ENCODE peak calls at places on chromosomes 12 and 14, in eight cellular contexts. P, I, U, Y, F, K, S and C are unnamed samples.

GRCh38 chr12:112018571-112019237 is 5.5 kb downstream of the ERP29 start:
- DNase-seq in P (no peak), I (peak), U (no peak), Y (no peak), F (no peak), K (no peak), S (no peak), C (no peak)

GRCh38 chr12:131836193-131836592 is 8.0 kb downstream of the MMP17 start:
- DNase-seq in P (peak), I (peak), U (no peak), Y (no peak), F (no peak), K (no peak), S (no peak), C (no peak)

GRCh38 chr12:50666023-50666422 is 97.9 kb upstream of the ATF1 start:
- DNase-seq in P (no peak), I (no peak), U (no peak), Y (no peak), F (no peak), K (no peak), S (no peak), C (no peak)

GRCh38 chr14:59464651-59465569 is at the start of gene GPR135:
- DNase-seq in P (no peak), I (peak), U (peak), Y (peak), F (no peak), K (peak), S (no peak), C (peak)

GRCh38 chr12:66438601-66439000 is 136.3 kb downstream of the HELB start:
- DNase-seq in P (no peak), I (peak), U (no peak), Y (no peak), F (no peak), K (no peak), S (no peak), C (no peak)

GRCh38 chr14:44453433-44454171 is 53.5 kb downstream of the FSCB start:
- DNase-seq in P (no peak), I (no peak), U (no peak), Y (no peak), F (no peak), K (no peak), S (no peak), C (no peak)

GRCh38 chr12:51391047-51391837 is at the start of gene GALNT6:
- DNase-seq in P (peak), I (no peak), U (no peak), Y (peak), F (no peak), K (peak), S (peak), C (peak)

GRCh38 chr12:81208193-81208946 is 130.5 kb downstream of the ACSS3 start:
- DNase-seq in P (no peak), I (peak), U (no peak), Y (no peak), F (no peak), K (no peak), S (no peak), C (no peak)

GRCh38 chr12:128627659-128628058 is 196.1 kb downstream of the SLC15A4 start:
- DNase-seq in P (no peak), I (no peak), U (no peak), Y (no peak), F (no peak), K (no peak), S (no peak), C (peak)

GRCh38 chr12:74599932-74600331 is 62.3 kb downstream of the ATXN7L3B start:
- DNase-seq in P (no peak), I (no peak), U (no peak), Y (no peak), F (no peak), K (no peak), S (no peak), C (no peak)

GRCh38 chr14:67311868-67312267 is 47.7 kb downstream of the ATP6V1D start:
- DNase-seq in P (no peak), I (no peak), U (no peak), Y (no peak), F (no peak), K (no peak), S (no peak), C (no peak)

GRCh38 chr14:85714046-85714445 is 184.1 kb downstream of the FLRT2 start:
- DNase-seq in P (no peak), I (no peak), U (no peak), Y (no peak), F (no peak), K (no peak), S (no peak), C (no peak)

GRCh38 chr14:20682435-20683124 is 1.8 kb upstream of the RNASE4 start:
- DNase-seq in P (peak), I (peak), U (peak), Y (peak), F (no peak), K (peak), S (peak), C (peak)

GRCh38 chr14:98227000-98227726 is 1044.8 kb downstream of the BCL11B start:
- DNase-seq in P (no peak), I (no peak), U (no peak), Y (no peak), F (no peak), K (no peak), S (no peak), C (no peak)

GRCh38 chr14:98959410-98959809 is 312.6 kb downstream of the BCL11B start:
- DNase-seq in P (no peak), I (no peak), U (no peak), Y (no peak), F (no peak), K (no peak), S (no peak), C (no peak)

GRCh38 chr14:77707355-77707723 is 484 bp downstream of the ALKBH1 start:
- DNase-seq in P (no peak), I (peak), U (no peak), Y (no peak), F (no peak), K (no peak), S (peak), C (peak)

GRCh38 chr12:90958995-90959394 is 4.0 kb upstream of the CCER1 start:
- DNase-seq in P (no peak), I (peak), U (no peak), Y (no peak), F (no peak), K (no peak), S (no peak), C (no peak)

GRCh38 chr12:30719060-30719459 is 23.4 kb upstream of the IPO8 start:
- DNase-seq in P (no peak), I (peak), U (no peak), Y (no peak), F (peak), K (no peak), S (no peak), C (no peak)

GRCh38 chr14:68104518-68104917 is 284.9 kb downstream of the RAD51B start:
- DNase-seq in P (no peak), I (peak), U (no peak), Y (no peak), F (peak), K (no peak), S (no peak), C (no peak)

GRCh38 chr14:33765251-33765650 is 185.6 kb downstream of the EGLN3 start:
- DNase-seq in P (peak), I (no peak), U (peak), Y (no peak), F (no peak), K (no peak), S (no peak), C (no peak)

GRCh38 chr14:41609704-41610183 is 3.1 kb downstream of the LRFN5 start:
- DNase-seq in P (no peak), I (peak), U (peak), Y (no peak), F (no peak), K (no peak), S (no peak), C (no peak)

GRCh38 chr12:105418232-105418631 is 87.7 kb downstream of the C12orf75 start:
- DNase-seq in P (no peak), I (peak), U (no peak), Y (no peak), F (peak), K (no peak), S (peak), C (no peak)

GRCh38 chr14:67641902-67642749 is 22.4 kb downstream of the ARG2 start:
- DNase-seq in P (no peak), I (no peak), U (no peak), Y (no peak), F (no peak), K (no peak), S (no peak), C (no peak)

GRCh38 chr12:125157177-125157576 is 91.9 kb downstream of the AACS start:
- DNase-seq in P (no peak), I (no peak), U (no peak), Y (no peak), F (no peak), K (no peak), S (no peak), C (no peak)

GRCh38 chr12:80195143-80195726 is 95.9 kb downstream of the OTOGL start:
- DNase-seq in P (no peak), I (peak), U (no peak), Y (no peak), F (no peak), K (no peak), S (peak), C (no peak)

GRCh38 chr14:89215166-89215940 is 201.7 kb downstream of the FOXN3 start:
- DNase-seq in P (no peak), I (no peak), U (no peak), Y (no peak), F (no peak), K (no peak), S (no peak), C (no peak)

GRCh38 chr14:105472496-105472991 is 2.1 kb upstream of the CRIP2 start:
- DNase-seq in P (no peak), I (no peak), U (peak), Y (peak), F (no peak), K (no peak), S (no peak), C (no peak)

GRCh38 chr14:105471823-105472495 is 2.7 kb upstream of the CRIP2 start:
- DNase-seq in P (no peak), I (no peak), U (peak), Y (no peak), F (no peak), K (no peak), S (no peak), C (no peak)

GRCh38 chr14:105470163-105470811 is 4.3 kb upstream of the CRIP2 start:
- DNase-seq in P (no peak), I (no peak), U (no peak), Y (no peak), F (no peak), K (no peak), S (no peak), C (peak)

GRCh38 chr14:105469456-105470162 is 5.0 kb upstream of the CRIP2 start:
- DNase-seq in P (no peak), I (no peak), U (peak), Y (peak), F (no peak), K (no peak), S (no peak), C (no peak)

DNA sequence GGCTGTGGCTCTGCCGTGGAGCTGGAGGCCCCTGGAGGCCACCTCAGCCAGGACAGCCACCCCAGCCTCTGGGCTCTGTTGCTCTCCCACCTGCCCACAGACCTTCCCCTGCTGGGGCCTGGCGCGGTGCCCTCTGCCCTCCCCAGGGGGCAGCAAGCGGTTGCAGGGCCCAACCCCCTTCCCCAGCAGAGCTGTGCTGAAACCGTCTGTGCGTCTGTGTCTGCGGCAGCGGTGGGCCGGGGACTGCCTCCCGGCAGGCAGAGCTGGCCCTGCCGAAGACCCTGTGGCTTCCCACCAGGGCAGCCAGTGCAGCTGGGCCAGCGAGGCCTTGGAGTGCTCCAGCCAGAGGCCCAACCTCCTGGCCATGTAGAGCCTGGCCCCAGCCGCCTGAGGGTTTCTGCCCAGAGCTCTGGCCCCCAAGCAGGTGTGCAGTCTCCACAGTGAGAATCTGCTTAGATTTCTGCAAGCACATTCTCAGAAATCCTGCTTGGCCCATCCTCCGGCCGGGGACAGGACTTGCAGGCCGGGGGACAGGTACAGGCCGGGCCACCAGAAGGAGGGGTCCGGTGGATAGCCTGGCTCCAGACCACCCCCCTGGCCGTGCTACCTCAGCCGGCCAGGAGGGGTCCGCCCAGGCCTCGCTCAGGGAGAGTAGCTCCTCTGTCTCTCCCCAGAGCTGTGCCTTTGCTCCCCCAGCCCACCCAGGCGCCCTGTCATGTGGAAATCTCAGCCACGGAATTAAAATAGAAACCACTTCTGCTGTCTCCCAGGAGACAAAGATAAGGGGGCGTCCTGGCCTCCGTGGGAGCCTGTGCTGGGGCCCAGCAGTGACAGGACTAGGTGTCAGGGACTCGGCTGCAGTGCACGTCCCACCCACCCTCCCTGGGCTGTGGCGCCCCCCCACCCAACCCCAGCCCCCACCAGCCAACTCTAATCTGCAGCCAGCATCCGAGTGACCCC is 3.5 kb upstream of the CRIP2 start:
- DNase-seq in P (no peak), I (no peak), U (peak), Y (no peak), F (no peak), K (no peak), S (no peak), C (peak)
- TF ChIP-seq CTCF in P (peak), I (peak), U (peak), Y (no peak), F (peak), K (no peak), S (no peak), C (no peak)

GRCh38 chr12:114671664-114672476 is 12.1 kb downstream of the TBX3 start:
- DNase-seq in P (no peak), I (peak), U (no peak), Y (no peak), F (no peak), K (no peak), S (no peak), C (no peak)
- H3K4me3 ChIP-seq in P (no peak), I (no peak), U (peak), Y (peak), F (peak), K (no peak), S (no peak), C (peak)

GRCh38 chr12:123365141-123365917 is 682 bp upstream of the SBNO1 start:
- DNase-seq in P (peak), I (peak), U (peak), Y (peak), F (peak), K (peak), S (peak), C (peak)
- TF ChIP-seq CTCF in P (peak), I (peak), U (peak), Y (no peak), F (peak), K (peak), S (peak), C (peak)

DNA sequence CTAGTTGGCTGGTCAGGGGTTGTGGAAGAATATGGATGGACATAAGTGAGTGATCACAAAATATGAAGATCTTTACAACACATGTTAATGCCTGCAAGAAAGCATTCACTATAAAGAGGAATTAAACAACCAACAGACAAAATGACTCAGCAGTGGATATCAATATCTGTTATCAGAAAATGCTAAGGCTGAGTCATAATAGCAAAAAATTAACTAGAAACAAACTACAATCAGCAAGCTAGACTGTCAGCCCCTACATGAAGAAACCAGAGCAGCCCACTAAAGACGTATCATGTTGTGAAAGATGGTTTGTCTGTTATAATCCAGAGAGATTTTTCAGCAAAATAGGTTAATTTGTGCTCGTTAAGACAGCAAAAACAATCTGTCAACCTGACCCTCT is 472.9 kb downstream of the NELL2 start:
- DNase-seq in P (no peak), I (no peak), U (no peak), Y (no peak), F (no peak), K (no peak), S (no peak), C (no peak)
- H3K4me3 ChIP-seq in P (no peak), I (no peak), U (no peak), Y (no peak), F (no peak), K (no peak), S (no peak), C (no peak)

DNA sequence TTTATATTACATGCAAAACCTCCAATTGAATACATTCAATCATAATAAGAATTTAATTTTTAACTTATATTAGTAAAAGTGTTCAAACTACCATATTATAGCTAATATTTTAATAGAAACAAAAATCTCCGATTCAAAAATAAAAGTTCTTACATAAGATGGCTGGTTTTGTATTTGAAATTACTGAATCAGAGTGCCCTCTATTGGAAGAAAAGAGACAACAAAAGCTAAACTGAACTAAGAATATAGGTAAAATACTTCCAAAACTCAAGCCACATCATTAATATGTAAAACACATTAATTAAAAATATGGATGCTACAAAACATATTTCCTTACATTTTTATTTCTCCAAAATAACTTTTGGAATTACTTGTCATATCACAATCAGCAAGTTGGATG is 120.3 kb downstream of the GARIN6 start:
- DNase-seq in P (no peak), I (peak), U (no peak), Y (no peak), F (no peak), K (no peak), S (no peak), C (no peak)
- TF ChIP-seq CTCF in P (peak), I (peak), U (peak), Y (no peak), F (peak), K (peak), S (peak), C (no peak)

GRCh38 chr14:23066368-23066767 is 9.0 kb upstream of the CDH24 start:
- DNase-seq in P (no peak), I (no peak), U (no peak), Y (no peak), F (no peak), K (no peak), S (no peak), C (peak)

GRCh38 chr14:23068792-23069412 is 11.6 kb upstream of the CDH24 start:
- DNase-seq in P (peak), I (peak), U (peak), Y (peak), F (peak), K (peak), S (peak), C (peak)

GRCh38 chr14:23066855-23067744 is 9.8 kb upstream of the CDH24 start:
- DNase-seq in P (no peak), I (no peak), U (no peak), Y (no peak), F (no peak), K (no peak), S (no peak), C (peak)

GRCh38 chr14:23069413-23069806 is 12.1 kb upstream of the CDH24 start:
- DNase-seq in P (no peak), I (no peak), U (no peak), Y (no peak), F (no peak), K (no peak), S (no peak), C (no peak)

DNA sequence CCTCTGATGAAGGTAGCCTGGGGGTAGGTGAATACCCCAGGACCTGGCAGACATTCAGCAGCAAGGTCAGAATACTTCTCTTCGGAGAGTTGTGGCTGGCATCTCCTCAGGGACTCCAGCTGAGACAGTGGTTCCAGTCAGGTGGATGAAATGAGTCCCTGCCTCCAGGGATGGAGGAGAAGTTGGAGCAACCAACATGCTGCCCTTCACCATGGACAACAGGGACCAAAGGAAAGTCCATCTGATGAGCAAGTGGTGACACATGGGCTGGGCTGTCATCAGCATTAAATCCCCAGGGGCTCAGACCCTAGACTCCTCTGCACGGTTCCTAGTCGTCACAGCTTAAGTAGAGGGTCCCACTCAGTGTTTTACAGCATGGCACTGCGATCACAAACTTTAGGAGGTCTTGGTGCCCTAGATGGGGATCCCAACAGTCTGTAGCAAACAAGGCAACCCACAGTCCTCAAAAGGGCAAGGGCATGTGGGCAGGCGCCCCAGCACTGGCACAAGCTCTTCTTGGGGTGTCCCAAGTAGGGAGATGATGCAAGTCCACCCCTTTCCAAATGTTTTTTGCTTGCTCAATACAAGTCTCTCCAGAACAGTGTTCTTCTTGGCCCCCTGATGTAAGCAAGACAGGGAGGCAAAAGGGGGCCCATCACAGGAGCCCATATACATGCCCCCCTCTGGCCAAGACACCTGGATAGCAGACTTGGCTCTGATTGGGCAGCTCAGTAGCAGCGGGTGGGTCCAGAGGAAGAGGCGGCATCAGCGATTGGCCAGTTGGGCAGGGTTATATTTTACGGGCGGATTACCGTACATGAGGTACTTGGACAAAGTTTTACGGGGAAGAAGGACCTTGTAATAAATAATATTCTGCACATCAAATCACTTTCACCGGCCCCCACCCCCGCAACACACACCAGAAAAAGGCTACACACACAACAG is 10.8 kb upstream of the CDH24 start:
- DNase-seq in P (no peak), I (no peak), U (no peak), Y (no peak), F (no peak), K (peak), S (no peak), C (peak)
- H3K4me3 ChIP-seq in P (no peak), I (peak), U (no peak), Y (peak), F (no peak), K (no peak), S (no peak), C (no peak)